ENCODE peak calls at places on chromosomes 12 and 14, in four cellular contexts. U is neuronal stem cell, W is H9, H is MM.1S. J is an unnamed sample.

GRCh38 chr12:12660201-12660600 is 35.8 kb downstream of the GPR19 start:
- DNase-seq in W (no peak), U (no peak), H (no peak), J (no peak)

GRCh38 chr12:123996581-123996980 is 23.6 kb downstream of the ZNF664 start:
- DNase-seq in H (no peak), U (no peak), W (no peak), J (no peak)

GRCh38 chr14:51726166-51726899 is 74.6 kb downstream of the FRMD6 start:
- DNase-seq in W (no peak), U (no peak), H (no peak), J (no peak)

GRCh38 chr12:49907352-49907751 is 3.7 kb upstream of the FAIM2 start:
- DNase-seq in H (no peak), U (no peak), W (no peak), J (no peak)

GRCh38 chr12:100858658-100859057 is 64.1 kb downstream of the ANO4 start:
- DNase-seq in U (no peak), H (no peak), W (no peak), J (no peak)

GRCh38 chr12:24307716-24308335 is 358.4 kb upstream of the SOX5 start:
- DNase-seq in H (no peak), U (no peak), W (no peak), J (no peak)

GRCh38 chr12:71551529-71551928 is 111.9 kb downstream of the LGR5 start:
- DNase-seq in W (no peak), H (no peak), U (no peak), J (no peak)

GRCh38 chr14:99763527-99764221 is 29.5 kb upstream of the EML1 start:
- DNase-seq in U (no peak), H (no peak), W (no peak), J (no peak)

GRCh38 chr12:102061096-102061555 is 665 bp downstream of the WASHC3 start:
- DNase-seq in U (no peak), W (no peak), H (peak), J (no peak)

GRCh38 chr14:20774258-20774657 is 6.1 kb downstream of the EDDM3B start:
- DNase-seq in U (no peak), H (no peak), W (no peak), J (no peak)

GRCh38 chr12:12265571-12266388 is 1.1 kb downstream of the LRP6 start:
- DNase-seq in W (no peak), U (no peak), H (peak), J (no peak)

GRCh38 chr14:45198551-45198950 is 54.5 kb downstream of the MIS18BP1 start:
- DNase-seq in H (no peak), W (no peak), U (no peak), J (no peak)

GRCh38 chr12:100741084-100741711 is 53.4 kb upstream of the ANO4 start:
- DNase-seq in U (no peak), H (peak), W (no peak), J (no peak)

GRCh38 chr12:53067074-53067992 is 11.9 kb downstream of the SPRYD3 start:
- DNase-seq in U (no peak), W (no peak), H (no peak), J (no peak)

GRCh38 chr14:29796853-29797252 is 130.8 kb downstream of the PRKD1 start:
- DNase-seq in H (no peak), U (no peak), W (no peak), J (no peak)

GRCh38 chr14:59630281-59630963 is 53.8 kb upstream of the CCDC175 start:
- DNase-seq in W (peak), U (peak), H (no peak), J (no peak)

GRCh38 chr12:54217774-54218221 is 29.0 kb upstream of the SMUG1 start:
- DNase-seq in U (no peak), W (peak), H (peak), J (no peak)

GRCh38 chr12:27859648-27860047 is 79.6 kb upstream of the MANSC4 start:
- DNase-seq in U (no peak), W (no peak), H (no peak), J (no peak)

GRCh38 chr12:79934309-79935020 is 432 bp downstream of the PPP1R12A start:
- DNase-seq in H (peak), U (no peak), W (peak), J (peak)

GRCh38 chr14:55160989-55161388 is 30.4 kb downstream of the DLGAP5 start:
- DNase-seq in U (no peak), W (no peak), H (peak), J (no peak)

GRCh38 chr12:11648514-11649412 is 711 bp upstream of the ETV6 start:
- DNase-seq in H (peak), W (peak), U (peak), J (peak)

GRCh38 chr12:26251600-26251999 is 56.2 kb downstream of the SSPN start:
- DNase-seq in H (no peak), W (no peak), U (no peak), J (no peak)

GRCh38 chr12:123077298-123078113 is 73.4 kb downstream of the PITPNM2 start:
- DNase-seq in U (no peak), W (no peak), H (no peak), J (no peak)

GRCh38 chr12:28424965-28425364 is 234.7 kb downstream of the CCDC91 start:
- DNase-seq in U (no peak), W (no peak), H (no peak), J (no peak)

GRCh38 chr14:36383674-36384421 is 63.4 kb upstream of the MBIP start:
- DNase-seq in H (no peak), W (no peak), U (no peak), J (no peak)

GRCh38 chr14:75294649-75295033 is 16.0 kb downstream of the FOS start:
- DNase-seq in W (peak), H (no peak), U (no peak), J (no peak)

GRCh38 chr12:25653487-25654175 is 100.5 kb upstream of the LMNTD1 start:
- DNase-seq in H (no peak), U (no peak), W (no peak), J (no peak)

GRCh38 chr12:63989301-63989845 is 144.9 kb downstream of the SRGAP1 start:
- DNase-seq in H (no peak), U (no peak), W (no peak), J (no peak)

GRCh38 chr12:47725091-47725772 is at the start of gene ENDOU:
- DNase-seq in U (no peak), H (no peak), W (no peak), J (no peak)

GRCh38 chr12:4957781-4958180 is 48.1 kb downstream of the KCNA1 start:
- DNase-seq in U (no peak), H (no peak), W (no peak), J (no peak)

GRCh38 chr12:75564398-75564797 is 53.0 kb upstream of the KRR1 start:
- DNase-seq in W (no peak), H (no peak), U (no peak), J (no peak)

GRCh38 chr12:11861155-11861863 is 209.4 kb upstream of the BCL2L14 start:
- DNase-seq in U (no peak), W (no peak), H (no peak), J (no peak)

GRCh38 chr14:74326369-74327152 is 21.7 kb upstream of the VRTN start:
- DNase-seq in U (peak), H (no peak), W (peak), J (no peak)

GRCh38 chr12:116916122-116916521 is 5.4 kb downstream of the FBXW8 start:
- DNase-seq in H (no peak), W (no peak), U (no peak), J (no peak)

GRCh38 chr12:9864913-9865675 is 4.1 kb downstream of the CLEC2B start:
- DNase-seq in W (no peak), H (peak), U (no peak), J (peak)

GRCh38 chr12:77442633-77443032 is 377.3 kb upstream of the E2F7 start:
- DNase-seq in W (no peak), U (no peak), H (no peak), J (no peak)

DNA sequence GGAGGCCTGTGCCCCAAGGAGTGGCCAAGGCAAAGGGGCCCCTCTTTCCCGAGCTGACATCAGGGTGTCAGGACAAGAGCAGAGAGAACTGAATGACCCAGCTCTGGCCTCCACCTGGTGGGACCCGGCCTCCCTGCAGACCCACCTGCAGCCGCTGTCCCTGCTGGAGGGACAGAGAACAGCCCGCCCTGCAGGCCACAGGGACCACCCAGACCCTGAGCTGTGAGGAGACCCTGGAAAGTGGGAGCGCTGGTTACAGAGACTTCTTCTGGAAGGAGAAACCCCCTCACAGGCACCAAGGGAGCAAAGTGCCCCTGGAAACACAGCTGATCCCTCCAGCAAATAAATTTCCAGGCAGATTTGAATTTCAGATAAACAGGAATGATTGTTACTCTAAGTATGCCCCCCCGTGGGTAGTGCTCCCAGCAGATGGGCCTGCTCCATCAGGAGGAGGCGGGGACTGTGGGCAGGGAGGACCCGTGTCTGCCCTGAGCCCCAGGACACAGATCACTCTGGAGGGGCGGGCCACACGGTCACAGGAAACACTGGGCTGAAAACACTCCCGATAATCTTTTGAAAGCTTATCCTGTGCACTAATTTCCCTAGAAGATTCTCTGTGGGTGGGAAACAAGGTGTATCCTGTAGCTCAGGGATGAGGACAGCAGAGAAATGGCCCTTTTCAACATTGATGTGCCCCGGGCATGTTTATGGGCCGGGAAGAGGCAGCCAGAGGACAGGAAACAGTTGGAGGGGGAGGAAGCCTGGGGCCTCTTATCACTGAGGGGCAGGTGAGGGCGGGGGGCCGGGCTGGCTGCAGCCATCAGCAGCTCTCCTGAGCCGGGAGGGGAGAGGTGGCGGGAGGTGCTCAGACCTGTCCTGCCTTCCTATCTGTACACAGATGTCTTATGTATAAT is 276.0 kb downstream of the ADGRD1 start:
- DNase-seq in W (peak), U (no peak), H (no peak), J (no peak)
- H3K27ac ChIP-seq in W (no peak), U (no peak), H (no peak), J (no peak)

GRCh38 chr12:32201996-32202395 is 95.3 kb downstream of the BICD1 start:
- DNase-seq in H (no peak), W (no peak), U (no peak), J (no peak)
- H3K9ac ChIP-seq in H (no peak), W (no peak), U (no peak), J (no peak)

DNA sequence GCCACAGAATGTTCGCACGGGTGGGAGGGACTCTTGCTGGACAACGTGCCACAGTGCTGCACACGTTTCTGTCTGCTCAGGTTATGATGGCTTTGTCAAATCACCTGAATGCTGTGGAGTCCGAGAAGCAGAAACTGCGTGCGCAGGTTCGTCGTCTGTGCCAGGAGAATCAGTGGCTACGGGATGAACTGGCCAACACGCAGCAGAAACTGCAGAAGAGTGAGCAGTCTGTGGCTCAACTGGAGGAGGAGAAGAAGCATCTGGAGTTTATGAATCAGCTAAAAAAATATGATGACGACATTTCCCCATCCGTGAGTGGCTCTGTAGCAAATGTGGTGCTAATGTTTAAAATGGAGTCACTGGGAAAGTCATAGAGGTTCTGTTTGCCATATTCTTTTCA is 28.5 kb downstream of the KLC1 start:
- DNase-seq in W (no peak), H (no peak), U (no peak), J (no peak)
- H3K27ac ChIP-seq in W (no peak), H (no peak), U (no peak), J (no peak)

DNA sequence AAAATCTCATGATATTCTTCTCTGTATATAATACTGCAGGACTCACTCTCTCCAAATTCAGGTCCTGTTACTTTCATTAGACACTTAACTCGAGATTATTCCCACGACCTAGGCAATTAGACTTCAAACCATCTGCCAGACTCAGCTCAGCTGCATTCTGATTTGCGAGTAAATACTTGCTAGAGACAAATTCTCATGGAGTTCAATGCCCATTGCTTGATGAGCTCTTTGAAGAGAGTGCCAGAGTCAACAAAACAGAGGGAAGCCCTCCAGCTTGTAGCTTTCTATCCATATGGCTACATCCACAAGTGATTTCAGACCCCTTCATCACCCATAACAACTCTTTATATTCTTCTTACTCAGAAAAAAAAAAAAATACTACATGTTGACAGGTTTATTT is 88.3 kb downstream of the GTF2A1 start:
- DNase-seq in U (no peak), W (no peak), H (no peak), J (no peak)
- H3K9ac ChIP-seq in U (no peak), W (no peak), H (no peak), J (no peak)